ENCODE peak calls at places on chromosomes 7 and 10, in five cellular contexts. X is Calu3; Y is T-helper 17 cell; S is activated CD4-positive, alpha-beta T cell treated with anti-CD3 and anti-CD28 coated beads for 24 hours; Q is psoas muscle. O is an unnamed sample.

GRCh38 chr7:122884186-122884585 is 2.1 kb downstream of the CADPS2 start:
- DNase-seq in X (no peak), Y (no peak), S (no peak), Q (no peak), O (no peak)

GRCh38 chr7:69880848-69881247 is 282.6 kb downstream of the AUTS2 start:
- DNase-seq in X (no peak), Y (no peak), S (no peak), Q (no peak), O (no peak)

GRCh38 chr10:55852850-55853249 is 508.2 kb downstream of the ZWINT start:
- DNase-seq in X (no peak), Y (no peak), S (no peak), Q (no peak), O (no peak)

GRCh38 chr10:112624546-112625048 is 177.6 kb downstream of the VTI1A start:
- DNase-seq in X (no peak), Y (no peak), S (no peak), Q (no peak), O (no peak)

GRCh38 chr7:25759281-25759680 is 392.7 kb upstream of the NFE2L3 start:
- DNase-seq in X (no peak), Y (no peak), S (no peak), Q (no peak), O (no peak)

GRCh38 chr7:28685291-28685659 is 272.9 kb downstream of the TRIL start:
- DNase-seq in X (no peak), Y (no peak), S (no peak), Q (no peak), O (no peak)

GRCh38 chr7:3238525-3239210 is 62.4 kb upstream of the SDK1 start:
- DNase-seq in X (no peak), Y (no peak), S (no peak), Q (no peak), O (no peak)

GRCh38 chr10:91541481-91541880 is 91.4 kb downstream of the PPP1R3C start:
- DNase-seq in X (no peak), Y (no peak), S (no peak), Q (no peak), O (no peak)

GRCh38 chr7:42143605-42144252 is 93.3 kb downstream of the GLI3 start:
- DNase-seq in X (no peak), Y (no peak), S (no peak), Q (no peak), O (no peak)

GRCh38 chr7:3482147-3482921 is 181.3 kb downstream of the SDK1 start:
- DNase-seq in X (peak; percentile 68), Y (no peak), S (no peak), Q (no peak), O (no peak)

GRCh38 chr10:112782176-112782907 is 167.7 kb upstream of the TCF7L2 start:
- DNase-seq in X (no peak), Y (no peak), S (no peak), Q (peak; percentile 83), O (no peak)

GRCh38 chr10:100742067-100742771 is 3.2 kb upstream of the PAX2 start:
- DNase-seq in X (no peak), Y (no peak), S (no peak), Q (no peak), O (no peak)

GRCh38 chr10:97498841-97499560 is at the start of gene UBTD1:
- DNase-seq in X (peak; percentile 53), Y (no peak), S (peak; percentile 10), Q (peak; percentile 78), O (peak; percentile 22)

GRCh38 chr7:47669178-47669878 is 87.4 kb upstream of the TNS3 start:
- DNase-seq in X (peak; percentile 85), Y (no peak), S (no peak), Q (peak; percentile 80), O (no peak)

GRCh38 chr10:89215511-89215910 is 8.4 kb upstream of the CH25H start:
- DNase-seq in X (no peak), Y (no peak), S (no peak), Q (no peak), O (no peak)

GRCh38 chr10:100714566-100714950 is 30.8 kb upstream of the PAX2 start:
- DNase-seq in X (no peak), Y (no peak), S (no peak), Q (no peak), O (no peak)

GRCh38 chr10:102660891-102661613 is 16.8 kb downstream of the TRIM8 start:
- DNase-seq in X (no peak), Y (peak; percentile 46), S (peak; percentile 65), Q (peak; percentile 88), O (peak; percentile 70)

GRCh38 chr10:62818426-62819011 is 2.4 kb upstream of the EGR2 start:
- DNase-seq in X (peak; percentile 73), Y (peak; percentile 17), S (peak; percentile 44), Q (peak; percentile 56), O (peak; percentile 53)

GRCh38 chr7:126574276-126574675 is 678.5 kb downstream of the GRM8 start:
- DNase-seq in X (no peak), Y (no peak), S (no peak), Q (no peak), O (no peak)

GRCh38 chr7:143259765-143260164 is 3.5 kb upstream of the GSTK1 start:
- DNase-seq in X (peak; percentile 19), Y (no peak), S (no peak), Q (no peak), O (no peak)

GRCh38 chr10:132397671-132398565 is 918 bp downstream of the PWWP2B start:
- DNase-seq in X (peak; percentile 39), Y (peak; percentile 28), S (peak; percentile 34), Q (peak; percentile 72), O (peak; percentile 34)

GRCh38 chr10:60733189-60733815 is 45.0 kb upstream of the CDK1 start:
- DNase-seq in X (peak; percentile 89), Y (peak; percentile 33), S (peak; percentile 20), Q (peak; percentile 46), O (peak; percentile 20)

GRCh38 chr10:51896849-51897248 is 197.5 kb upstream of the CSTF2T start:
- DNase-seq in X (no peak), Y (no peak), S (no peak), Q (no peak), O (no peak)

GRCh38 chr7:81439591-81439990 is 330.3 kb downstream of the HGF start:
- DNase-seq in X (no peak), Y (no peak), S (no peak), Q (no peak), O (no peak)

GRCh38 chr7:143248781-143249354 is 14.4 kb upstream of the GSTK1 start:
- DNase-seq in X (peak; percentile 46), Y (no peak), S (no peak), Q (no peak), O (no peak)

GRCh38 chr10:86137561-86137960 is 229.0 kb downstream of the GRID1 start:
- DNase-seq in X (no peak), Y (no peak), S (no peak), Q (no peak), O (no peak)

GRCh38 chr7:119720541-119720940 is 552.4 kb upstream of the KCND2 start:
- DNase-seq in X (no peak), Y (no peak), S (no peak), Q (no peak), O (no peak)

GRCh38 chr10:13365168-13365687 is 17.1 kb upstream of the SEPHS1 start:
- DNase-seq in X (no peak), Y (no peak), S (no peak), Q (no peak), O (no peak)

GRCh38 chr10:14658331-14659122 is 116.2 kb downstream of the FAM107B start:
- DNase-seq in X (peak; percentile 44), Y (no peak), S (no peak), Q (no peak), O (peak; percentile 22)

GRCh38 chr10:74371696-74372095 is 220.7 kb downstream of the ADK start:
- DNase-seq in X (no peak), Y (no peak), S (no peak), Q (no peak), O (no peak)

GRCh38 chr10:18328941-18329340 is 188.7 kb downstream of the CACNB2 start:
- DNase-seq in X (no peak), Y (no peak), S (no peak), Q (no peak), O (no peak)

GRCh38 chr7:51246258-51247245 is 70.1 kb downstream of the COBL start:
- DNase-seq in X (no peak), Y (no peak), S (no peak), Q (no peak), O (no peak)

GRCh38 chr7:158955932-158956804 is 99.8 kb downstream of the DYNC2I1 start:
- DNase-seq in X (no peak), Y (no peak), S (no peak), Q (no peak), O (no peak)

GRCh38 chr7:7183061-7183832 is 903 bp downstream of the C1GALT1 start:
- DNase-seq in X (peak; percentile 81), Y (peak; percentile 40), S (no peak), Q (peak; percentile 70), O (peak; percentile 59)

O was measured in immature natural killer cell.